ENCODE peak calls at places on chromosomes 1 and 21, in four cellular contexts. One of them, this sample, is unnamed.

GRCh38 chr1:53919675-53920066 is 25.7 kb downstream of the DIO1 start:
- DNase-seq in sigmoid colon: no peak
- DNase-seq in upper lobe of left lung: no peak
- DNase-seq in transverse colon: no peak
- DNase-seq in this sample: no peak

GRCh38 chr1:4976859-4977440 is 322.5 kb downstream of the AJAP1 start:
- DNase-seq in sigmoid colon: peak
- DNase-seq in upper lobe of left lung: no peak
- DNase-seq in transverse colon: no peak
- DNase-seq in this sample: no peak

GRCh38 chr1:147613506-147613905 is 56.8 kb downstream of the ACP6 start:
- DNase-seq in sigmoid colon: no peak
- DNase-seq in upper lobe of left lung: no peak
- DNase-seq in transverse colon: no peak
- DNase-seq in this sample: no peak

GRCh38 chr21:26674324-26674723 is 101.2 kb upstream of the CYYR1 start:
- DNase-seq in sigmoid colon: no peak
- DNase-seq in upper lobe of left lung: no peak
- DNase-seq in transverse colon: no peak
- DNase-seq in this sample: no peak

GRCh38 chr1:100400332-100400933 is 48.1 kb downstream of the CDC14A start:
- DNase-seq in sigmoid colon: no peak
- DNase-seq in upper lobe of left lung: peak
- DNase-seq in transverse colon: peak
- DNase-seq in this sample: peak

GRCh38 chr1:19055001-19055400 is 98.5 kb upstream of the IFFO2 start:
- DNase-seq in sigmoid colon: no peak
- DNase-seq in upper lobe of left lung: no peak
- DNase-seq in transverse colon: no peak
- DNase-seq in this sample: no peak

GRCh38 chr1:13802782-13803545 is 103.0 kb downstream of the PRDM2 start:
- DNase-seq in sigmoid colon: no peak
- DNase-seq in upper lobe of left lung: no peak
- DNase-seq in transverse colon: no peak
- DNase-seq in this sample: no peak

GRCh38 chr1:84037758-84038611 is 39.1 kb upstream of the TTLL7 start:
- DNase-seq in sigmoid colon: no peak
- DNase-seq in upper lobe of left lung: no peak
- DNase-seq in transverse colon: no peak
- DNase-seq in this sample: no peak

GRCh38 chr21:34613679-34614442 is 1.1 kb downstream of the RCAN1 start:
- DNase-seq in sigmoid colon: no peak
- DNase-seq in upper lobe of left lung: no peak
- DNase-seq in transverse colon: no peak
- DNase-seq in this sample: no peak

GRCh38 chr1:24349891-24350290 is 30.7 kb downstream of the GRHL3 start:
- DNase-seq in sigmoid colon: no peak
- DNase-seq in upper lobe of left lung: no peak
- DNase-seq in transverse colon: no peak
- DNase-seq in this sample: no peak

GRCh38 chr1:169363046-169363756 is 4.4 kb downstream of the NME7 start:
- DNase-seq in sigmoid colon: no peak
- DNase-seq in upper lobe of left lung: no peak
- DNase-seq in transverse colon: no peak
- DNase-seq in this sample: no peak

GRCh38 chr1:209870151-209870831 is 42.5 kb downstream of the UTP25 start:
- DNase-seq in sigmoid colon: no peak
- DNase-seq in upper lobe of left lung: no peak
- DNase-seq in transverse colon: no peak
- DNase-seq in this sample: no peak
- H3K27ac ChIP-seq in sigmoid colon: no peak
- H3K27ac ChIP-seq in upper lobe of left lung: no peak
- H3K27ac ChIP-seq in transverse colon: no peak
- H3K27ac ChIP-seq in this sample: no peak

GRCh38 chr1:30718636-30719405 is 4.6 kb downstream of the MATN1 start:
- DNase-seq in sigmoid colon: peak
- DNase-seq in upper lobe of left lung: peak
- DNase-seq in transverse colon: peak
- DNase-seq in this sample: peak
- TF ChIP-seq POLR2AphosphoS5 in sigmoid colon: peak
- TF ChIP-seq POLR2AphosphoS5 in upper lobe of left lung: peak
- TF ChIP-seq POLR2AphosphoS5 in transverse colon: peak
- TF ChIP-seq POLR2AphosphoS5 in this sample: peak

DNA sequence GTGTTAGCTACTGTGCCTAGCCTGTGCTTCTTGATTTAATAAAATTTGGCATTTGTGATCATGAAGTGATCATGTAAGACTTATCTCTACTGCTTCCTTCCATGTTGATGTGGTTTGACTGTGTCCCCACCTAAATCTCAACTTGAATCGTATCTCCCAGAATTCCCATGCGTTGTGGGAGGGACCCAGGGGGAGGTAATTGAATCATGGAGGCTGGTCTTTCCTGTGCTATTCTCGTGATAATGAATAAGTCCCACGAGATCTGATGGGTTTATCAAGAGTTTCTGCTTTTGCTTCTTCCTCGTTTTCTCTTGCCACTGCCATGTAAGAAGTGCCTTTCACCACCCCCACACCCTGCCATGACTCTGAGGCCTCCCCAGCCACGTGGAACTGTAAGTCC is at the start of gene OVAAL:
- DNase-seq in sigmoid colon: no peak
- DNase-seq in upper lobe of left lung: no peak
- DNase-seq in transverse colon: no peak
- DNase-seq in this sample: no peak
- TF ChIP-seq EP300 in sigmoid colon: no peak
- TF ChIP-seq EP300 in upper lobe of left lung: no peak
- TF ChIP-seq EP300 in transverse colon: no peak
- TF ChIP-seq EP300 in this sample: no peak

GRCh38 chr1:26094076-26094669 is 17.5 kb upstream of the PDIK1L start:
- DNase-seq in sigmoid colon: no peak
- DNase-seq in upper lobe of left lung: no peak
- DNase-seq in transverse colon: no peak
- DNase-seq in this sample: no peak
- H3K27ac ChIP-seq in sigmoid colon: no peak
- H3K27ac ChIP-seq in upper lobe of left lung: no peak
- H3K27ac ChIP-seq in transverse colon: no peak
- H3K27ac ChIP-seq in this sample: no peak

GRCh38 chr21:46188226-46189212 is 4.3 kb upstream of the SPATC1L start:
- DNase-seq in sigmoid colon: peak
- DNase-seq in upper lobe of left lung: peak
- DNase-seq in transverse colon: no peak
- DNase-seq in this sample: no peak
- TF ChIP-seq POLR2AphosphoS5 in sigmoid colon: peak
- TF ChIP-seq POLR2AphosphoS5 in upper lobe of left lung: peak
- TF ChIP-seq POLR2AphosphoS5 in transverse colon: no peak
- TF ChIP-seq POLR2AphosphoS5 in this sample: no peak

DNA sequence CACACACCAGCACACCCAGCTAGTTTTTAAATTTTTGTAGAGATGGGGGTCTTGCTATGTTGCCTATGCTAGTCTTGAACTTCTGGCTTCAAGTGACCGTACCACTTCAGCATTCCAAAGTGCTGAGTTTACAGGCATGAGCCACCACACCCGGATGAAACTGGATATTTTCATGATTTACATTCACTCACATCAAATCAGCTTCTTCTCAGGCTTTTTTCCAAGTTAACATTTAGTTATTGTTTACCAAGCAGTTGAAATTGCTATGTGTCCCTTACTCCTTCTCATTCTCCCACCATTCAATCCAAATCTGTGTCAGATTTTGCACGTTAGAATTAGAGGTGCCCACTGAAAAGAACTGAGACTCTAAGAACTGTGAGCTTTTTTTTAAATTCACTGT is 18.3 kb downstream of the RIT1 start:
- DNase-seq in sigmoid colon: no peak
- DNase-seq in upper lobe of left lung: no peak
- DNase-seq in transverse colon: no peak
- DNase-seq in this sample: no peak
- TF ChIP-seq EP300 in sigmoid colon: no peak
- TF ChIP-seq EP300 in upper lobe of left lung: no peak
- TF ChIP-seq EP300 in transverse colon: no peak
- TF ChIP-seq EP300 in this sample: no peak

GRCh38 chr1:9628541-9629444 is 22.7 kb upstream of the PIK3CD start:
- DNase-seq in sigmoid colon: no peak
- DNase-seq in upper lobe of left lung: peak
- DNase-seq in transverse colon: no peak
- DNase-seq in this sample: no peak

GRCh38 chr1:9633493-9633892 is 18.0 kb upstream of the PIK3CD start:
- DNase-seq in sigmoid colon: no peak
- DNase-seq in upper lobe of left lung: no peak
- DNase-seq in transverse colon: no peak
- DNase-seq in this sample: no peak

GRCh38 chr1:9629445-9630201 is 21.9 kb upstream of the PIK3CD start:
- DNase-seq in sigmoid colon: no peak
- DNase-seq in upper lobe of left lung: peak
- DNase-seq in transverse colon: peak
- DNase-seq in this sample: peak

GRCh38 chr1:9631613-9632012 is 19.9 kb upstream of the PIK3CD start:
- DNase-seq in sigmoid colon: no peak
- DNase-seq in upper lobe of left lung: no peak
- DNase-seq in transverse colon: no peak
- DNase-seq in this sample: no peak

DNA sequence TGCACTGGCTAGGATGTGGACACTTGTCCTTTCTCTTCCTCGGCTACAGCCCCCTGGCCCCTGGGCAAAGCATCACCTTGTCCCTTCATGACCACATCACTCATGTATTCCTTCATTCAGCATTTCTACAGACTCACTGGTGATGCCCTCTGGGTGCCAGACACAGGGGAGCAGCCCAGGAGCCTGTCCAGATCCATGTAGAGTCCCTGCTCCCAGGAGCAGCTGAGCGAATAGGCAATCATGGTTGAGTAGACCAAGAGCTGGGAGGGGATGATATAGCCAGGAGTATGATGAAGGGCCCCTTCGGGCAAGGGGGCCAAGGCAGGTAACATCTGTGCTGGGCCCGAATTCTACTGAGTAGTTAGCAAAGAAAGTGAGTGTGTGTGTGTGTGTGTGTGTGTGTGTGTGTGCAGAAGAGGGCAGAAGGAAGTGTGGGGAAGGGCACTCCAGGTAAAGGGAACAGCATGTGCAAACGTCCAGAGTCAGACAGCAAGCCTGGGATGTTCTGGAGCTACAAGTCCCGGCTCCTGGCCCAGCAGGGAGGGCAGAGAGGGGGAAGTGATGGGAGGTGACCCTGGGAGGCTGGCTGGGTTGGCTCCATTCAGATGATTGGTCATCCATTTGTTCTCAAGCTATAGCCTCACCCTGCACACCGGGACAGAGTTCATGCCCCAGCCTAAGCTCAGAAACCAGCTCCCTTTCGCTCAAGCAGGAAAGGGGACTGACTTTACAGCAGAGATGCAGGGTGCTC is 21.0 kb upstream of the PIK3CD start:
- DNase-seq in sigmoid colon: no peak
- DNase-seq in upper lobe of left lung: no peak
- DNase-seq in transverse colon: no peak
- DNase-seq in this sample: no peak
- H3K27ac ChIP-seq in sigmoid colon: no peak
- H3K27ac ChIP-seq in upper lobe of left lung: peak
- H3K27ac ChIP-seq in transverse colon: peak
- H3K27ac ChIP-seq in this sample: no peak

GRCh38 chr1:6447818-6448748 is 17.9 kb downstream of the TNFRSF25 start:
- DNase-seq in sigmoid colon: no peak
- DNase-seq in upper lobe of left lung: no peak
- DNase-seq in transverse colon: peak
- DNase-seq in this sample: no peak

GRCh38 chr1:6446665-6447015 is 19.3 kb downstream of the TNFRSF25 start:
- DNase-seq in sigmoid colon: no peak
- DNase-seq in upper lobe of left lung: no peak
- DNase-seq in transverse colon: no peak
- DNase-seq in this sample: no peak

GRCh38 chr1:6445062-6445763 is 20.6 kb downstream of the ESPN start:
- DNase-seq in sigmoid colon: no peak
- DNase-seq in upper lobe of left lung: peak
- DNase-seq in transverse colon: peak
- DNase-seq in this sample: peak

GRCh38 chr1:6448749-6449631 is 17.0 kb downstream of the TNFRSF25 start:
- DNase-seq in sigmoid colon: no peak
- DNase-seq in upper lobe of left lung: no peak
- DNase-seq in transverse colon: peak
- DNase-seq in this sample: peak

GRCh38 chr1:6447016-6447817 is 18.8 kb downstream of the TNFRSF25 start:
- DNase-seq in sigmoid colon: no peak
- DNase-seq in upper lobe of left lung: no peak
- DNase-seq in transverse colon: peak
- DNase-seq in this sample: no peak
- TF ChIP-seq POLR2AphosphoS5 in sigmoid colon: no peak
- TF ChIP-seq POLR2AphosphoS5 in upper lobe of left lung: no peak
- TF ChIP-seq POLR2AphosphoS5 in transverse colon: no peak
- TF ChIP-seq POLR2AphosphoS5 in this sample: no peak

GRCh38 chr1:23237516-23237915 is 20.2 kb upstream of the HTR1D start:
- DNase-seq in sigmoid colon: no peak
- DNase-seq in upper lobe of left lung: no peak
- DNase-seq in transverse colon: no peak
- DNase-seq in this sample: no peak
- TF ChIP-seq EP300 in sigmoid colon: no peak
- TF ChIP-seq EP300 in upper lobe of left lung: no peak
- TF ChIP-seq EP300 in transverse colon: no peak
- TF ChIP-seq EP300 in this sample: no peak

DNA sequence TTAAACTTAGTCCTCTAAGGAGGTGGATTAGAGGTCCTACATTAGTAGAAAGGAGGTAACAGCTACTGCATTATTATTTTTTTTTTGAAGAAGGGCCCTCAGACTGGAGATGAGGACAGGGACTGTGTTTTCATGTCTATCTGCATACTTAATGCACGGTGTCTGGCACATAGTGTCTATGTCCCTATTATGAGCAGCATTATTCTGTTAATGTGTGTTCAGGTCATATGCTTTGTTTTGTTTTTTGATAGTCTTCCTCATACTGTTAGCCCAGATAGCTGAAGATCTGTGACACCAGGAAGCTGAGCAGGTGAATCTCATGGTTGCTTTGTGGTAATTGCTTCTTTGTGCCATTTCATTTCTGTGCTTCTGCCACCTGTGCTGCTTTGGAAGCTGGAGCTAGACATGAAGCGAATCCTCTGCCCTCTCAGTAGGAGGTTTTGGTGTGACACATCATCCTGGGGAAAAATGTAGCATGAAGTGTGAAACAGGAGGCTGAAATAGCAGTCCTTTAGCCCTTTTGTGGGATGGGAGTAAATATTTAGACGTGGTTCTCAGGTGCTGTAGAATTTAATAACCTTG is 15.8 kb downstream of the SMAP2 start:
- DNase-seq in sigmoid colon: no peak
- DNase-seq in upper lobe of left lung: no peak
- DNase-seq in transverse colon: no peak
- DNase-seq in this sample: no peak
- H3K27ac ChIP-seq in sigmoid colon: peak
- H3K27ac ChIP-seq in upper lobe of left lung: peak
- H3K27ac ChIP-seq in transverse colon: peak
- H3K27ac ChIP-seq in this sample: peak

This sample was measured in stomach.